ENCODE peak calls at places on chromosome 21, in six cellular contexts. H, W, C, Z, R and N are unnamed samples.

GRCh38 chr21:33849839-33850238 is 65.8 kb downstream of the ATP5PO start:
- ATAC-seq in W (no peak), Z (no peak), R (no peak), C (peak), H (no peak), N (no peak)

GRCh38 chr21:25186278-25186677 is 421.0 kb downstream of the MRPL39 start:
- ATAC-seq in R (no peak), H (peak), C (no peak), Z (peak), W (no peak), N (peak)

GRCh38 chr21:29351691-29352090 is 53.0 kb downstream of the BACH1 start:
- ATAC-seq in H (no peak), R (peak), Z (no peak), W (peak), C (no peak), N (no peak)

GRCh38 chr21:44496900-44497550 is 41.7 kb downstream of the LRRC3 start:
- ATAC-seq in H (no peak), R (peak), C (no peak), Z (no peak), W (no peak), N (no peak)

GRCh38 chr21:26124896-26125295 is 45.7 kb downstream of the APP start:
- ATAC-seq in C (peak), Z (no peak), R (peak), H (no peak), W (peak), N (no peak)

GRCh38 chr21:28111151-28111619 is 881.5 kb downstream of the LTN1 start:
- ATAC-seq in R (peak), H (no peak), W (peak), C (no peak), Z (no peak), N (no peak)

GRCh38 chr21:40507978-40508377 is 339.0 kb downstream of the DSCAM start:
- ATAC-seq in C (no peak), H (no peak), W (no peak), R (no peak), Z (no peak), N (no peak)

GRCh38 chr21:31336739-31337040 is 7.4 kb downstream of the TIAM1 start:
- ATAC-seq in Z (no peak), C (no peak), H (no peak), W (no peak), R (no peak), N (no peak)

GRCh38 chr21:27366846-27367245 is 400.0 kb upstream of the ADAMTS5 start:
- ATAC-seq in W (no peak), C (no peak), Z (no peak), H (no peak), R (no peak), N (no peak)

GRCh38 chr21:41885341-41886024 is 6.3 kb upstream of the PRDM15 start:
- ATAC-seq in W (no peak), R (no peak), H (no peak), Z (no peak), C (no peak), N (no peak)

GRCh38 chr21:33403786-33404571 is 766 bp downstream of the IFNGR2 start:
- ATAC-seq in H (peak), Z (peak), W (peak), R (peak), C (peak), N (peak)

GRCh38 chr21:43603230-43603626 is 56.1 kb downstream of the HSF2BP start:
- ATAC-seq in W (peak), Z (no peak), H (no peak), R (peak), C (no peak), N (no peak)

GRCh38 chr21:25360593-25360992 is 246.7 kb downstream of the MRPL39 start:
- ATAC-seq in H (no peak), R (no peak), Z (no peak), W (no peak), C (peak), N (peak)

GRCh38 chr21:26412831-26413329 is 160.2 kb downstream of the CYYR1 start:
- ATAC-seq in C (no peak), R (no peak), H (no peak), W (no peak), Z (no peak), N (no peak)

GRCh38 chr21:26708223-26708800 is 135.2 kb upstream of the CYYR1 start:
- ATAC-seq in C (no peak), H (no peak), Z (no peak), R (no peak), W (no peak), N (peak)

GRCh38 chr21:23890652-23891051 is 1716.6 kb downstream of the MRPL39 start:
- ATAC-seq in C (no peak), Z (no peak), W (no peak), H (no peak), R (no peak), N (no peak)

GRCh38 chr21:36217711-36218110 is 61.1 kb downstream of the DOP1B start:
- ATAC-seq in Z (no peak), C (no peak), W (no peak), H (no peak), R (no peak), N (no peak)

GRCh38 chr21:34962586-34963222 is 86.4 kb downstream of the RUNX1 start:
- ATAC-seq in W (no peak), H (no peak), C (peak), Z (peak), R (no peak), N (no peak)

GRCh38 chr21:33244082-33244780 is 14.5 kb downstream of the IFNAR2 start:
- ATAC-seq in C (peak), R (peak), W (peak), H (no peak), Z (peak), N (no peak)

GRCh38 chr21:41559658-41560599 is 52.0 kb upstream of the TMPRSS2 start:
- ATAC-seq in Z (peak), H (no peak), R (peak), W (no peak), C (no peak), N (peak)

GRCh38 chr21:19011448-19011847 is 607.9 kb upstream of the TMPRSS15 start:
- ATAC-seq in W (peak), R (peak), Z (no peak), C (no peak), H (no peak), N (no peak)

GRCh38 chr21:31623664-31624063 is 35.8 kb upstream of the SOD1 start:
- ATAC-seq in H (no peak), R (no peak), C (peak), W (no peak), Z (no peak), N (no peak)